ENCODE peak calls at places on chromosomes 2 and 18, in four cellular contexts. K, F, X and N are unnamed samples.

GRCh38 chr2:181037922-181038321 is 57.5 kb downstream of the UBE2E3 start:
- DNase-seq in F (no peak), X (no peak), K (no peak), N (no peak)

GRCh38 chr2:126658910-126659613 is 3.1 kb downstream of the GYPC start:
- DNase-seq in F (no peak), K (no peak), X (peak; percentile 56), N (no peak)

GRCh38 chr2:74646829-74647482 is 1.2 kb downstream of the M1AP start:
- DNase-seq in K (no peak), F (no peak), X (no peak), N (no peak)

GRCh38 chr18:79888016-79888415 is 63.4 kb downstream of the SLC66A2 start:
- DNase-seq in F (no peak), K (no peak), X (no peak), N (no peak)

GRCh38 chr2:37819228-37819627 is 105.9 kb upstream of the RMDN2 start:
- DNase-seq in X (no peak), K (no peak), F (no peak), N (no peak)

GRCh38 chr2:182816856-182817255 is 49.6 kb downstream of the FRZB start:
- DNase-seq in F (no peak), X (no peak), K (no peak), N (no peak)

GRCh38 chr2:143029141-143029540 is 100.1 kb upstream of the ARHGAP15 start:
- DNase-seq in K (no peak), F (no peak), X (no peak), N (no peak)

GRCh38 chr2:173216055-173216454 is 138.6 kb upstream of the CDCA7 start:
- DNase-seq in X (no peak), F (no peak), K (no peak), N (no peak)

GRCh38 chr2:191566347-191566746 is 111.6 kb upstream of the NABP1 start:
- DNase-seq in X (no peak), K (peak; percentile 59), F (peak; percentile 71), N (peak; percentile 71)

GRCh38 chr2:222752731-222753130 is 81.3 kb downstream of the MOGAT1 start:
- DNase-seq in K (no peak), X (no peak), F (no peak), N (no peak)

GRCh38 chr2:237223208-237223861 is 137.6 kb downstream of the COPS8 start:
- DNase-seq in X (no peak), F (no peak), K (no peak), N (no peak)

GRCh38 chr2:42809131-42809875 is 16.9 kb upstream of the HAAO start:
- DNase-seq in K (no peak), F (no peak), X (no peak), N (no peak)

GRCh38 chr2:152740743-152741328 is 22.4 kb downstream of the ARL6IP6 start:
- DNase-seq in X (no peak), F (peak; percentile 71), K (peak; percentile 56), N (peak; percentile 30)

GRCh38 chr2:96507957-96508520 is 2.9 kb upstream of the NEURL3 start:
- DNase-seq in K (peak; percentile 90), F (peak; percentile 57), X (no peak), N (peak; percentile 74)

GRCh38 chr2:224984641-224985040 is 57.6 kb downstream of the DOCK10 start:
- DNase-seq in K (no peak), F (no peak), X (no peak), N (no peak)

GRCh38 chr2:238938460-238939055 is 90.7 kb downstream of the TWIST2 start:
- DNase-seq in X (no peak), F (no peak), K (no peak), N (no peak)

GRCh38 chr2:221554769-221555510 is 17.2 kb downstream of the EPHA4 start:
- DNase-seq in F (no peak), X (peak; percentile 50), K (no peak), N (no peak)

GRCh38 chr2:201883559-201883958 is 77.2 kb downstream of the CDK15 start:
- DNase-seq in K (no peak), X (no peak), F (no peak), N (no peak)

GRCh38 chr2:44155577-44156446 is 12.9 kb upstream of the PPM1B start:
- DNase-seq in X (no peak), F (no peak), K (no peak), N (no peak)

GRCh38 chr2:3647246-3647645 is 10.8 kb upstream of the ALLC start:
- DNase-seq in F (no peak), X (no peak), K (no peak), N (no peak)

GRCh38 chr2:232237460-232237859 is 141.1 kb upstream of the ALPP start:
- DNase-seq in K (no peak), X (no peak), F (no peak), N (no peak)

GRCh38 chr18:32803571-32803970 is 30.7 kb upstream of the KLHL14 start:
- DNase-seq in X (peak; percentile 21), F (peak; percentile 99), K (no peak), N (no peak)

GRCh38 chr2:129673234-129673633 is 306.2 kb upstream of the RAB6C start:
- DNase-seq in X (no peak), K (no peak), F (no peak), N (no peak)

GRCh38 chr2:204705243-204705971 is 160.1 kb downstream of the PARD3B start:
- DNase-seq in K (no peak), F (no peak), X (no peak), N (no peak)

GRCh38 chr2:217667545-217667944 is 335.2 kb downstream of the TNS1 start:
- DNase-seq in K (no peak), X (no peak), F (no peak), N (no peak)

GRCh38 chr2:216498418-216499413 is at the start of gene RPL37A:
- DNase-seq in F (peak; percentile 96), K (peak; percentile 85), X (peak; percentile 87), N (peak; percentile 92)

GRCh38 chr2:239736358-239737143 is 288.6 kb downstream of the NDUFA10 start:
- DNase-seq in K (no peak), X (no peak), F (no peak), N (no peak)

GRCh38 chr18:45940724-45941123 is 26.4 kb downstream of the EPG5 start:
- DNase-seq in X (no peak), K (no peak), F (no peak), N (no peak)

GRCh38 chr2:219073413-219074129 is 12.8 kb upstream of the IHH start:
- DNase-seq in K (peak; percentile 27), F (peak; percentile 80), X (no peak), N (peak; percentile 70)

GRCh38 chr2:28869494-28870145 is 489 bp downstream of the TRMT61B start:
- DNase-seq in K (no peak), X (no peak), F (no peak), N (no peak)

GRCh38 chr18:8121091-8121490 is 488.1 kb upstream of the RAB12 start:
- DNase-seq in X (no peak), F (no peak), K (no peak), N (no peak)

GRCh38 chr18:8124232-8125146 is 484.7 kb upstream of the RAB12 start:
- DNase-seq in K (no peak), F (no peak), X (no peak), N (no peak)

GRCh38 chr18:8116346-8117007 is 492.8 kb upstream of the RAB12 start:
- DNase-seq in X (no peak), F (peak; percentile 25), K (peak; percentile 19), N (no peak)

GRCh38 chr18:8117008-8117376 is 492.2 kb upstream of the RAB12 start:
- DNase-seq in F (no peak), X (no peak), K (no peak), N (no peak)

DNA sequence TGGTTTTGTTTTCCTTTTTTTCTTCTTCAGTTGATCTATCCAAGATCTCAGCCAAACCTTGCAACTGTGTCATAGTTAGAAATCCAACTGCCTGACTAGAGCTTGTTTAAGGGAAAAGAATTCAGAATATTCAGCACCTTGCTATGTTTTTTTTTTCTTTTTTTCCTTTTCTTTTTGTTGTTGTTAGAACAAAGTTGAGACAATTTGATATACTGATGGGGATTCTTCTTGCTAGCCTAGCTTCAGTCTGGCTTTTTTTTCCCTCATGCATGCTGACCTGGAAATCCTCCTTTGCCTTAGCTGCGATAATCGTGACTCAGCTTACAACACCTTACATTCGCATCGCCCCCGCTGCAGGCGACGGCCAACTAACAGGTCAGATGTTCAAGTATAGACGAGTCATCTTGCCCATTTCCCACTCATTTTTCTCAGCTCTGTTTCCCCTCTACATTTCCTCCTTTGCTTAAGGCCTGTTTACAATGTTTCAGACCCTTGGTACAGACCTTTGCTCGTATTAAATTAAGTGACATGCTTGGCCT is 487.2 kb upstream of the RAB12 start:
- DNase-seq in X (no peak), K (no peak), F (no peak), N (no peak)
- TF ChIP-seq BHLHE40 in X (no peak), K (no peak), F (no peak), N (no peak)

GRCh38 chr18:38751897-38752296 is 1186.3 kb upstream of the CELF4 start:
- DNase-seq in X (no peak), K (no peak), F (no peak), N (no peak)
- TF ChIP-seq FOXM1 in X (no peak), K (no peak), F (no peak), N (no peak)

DNA sequence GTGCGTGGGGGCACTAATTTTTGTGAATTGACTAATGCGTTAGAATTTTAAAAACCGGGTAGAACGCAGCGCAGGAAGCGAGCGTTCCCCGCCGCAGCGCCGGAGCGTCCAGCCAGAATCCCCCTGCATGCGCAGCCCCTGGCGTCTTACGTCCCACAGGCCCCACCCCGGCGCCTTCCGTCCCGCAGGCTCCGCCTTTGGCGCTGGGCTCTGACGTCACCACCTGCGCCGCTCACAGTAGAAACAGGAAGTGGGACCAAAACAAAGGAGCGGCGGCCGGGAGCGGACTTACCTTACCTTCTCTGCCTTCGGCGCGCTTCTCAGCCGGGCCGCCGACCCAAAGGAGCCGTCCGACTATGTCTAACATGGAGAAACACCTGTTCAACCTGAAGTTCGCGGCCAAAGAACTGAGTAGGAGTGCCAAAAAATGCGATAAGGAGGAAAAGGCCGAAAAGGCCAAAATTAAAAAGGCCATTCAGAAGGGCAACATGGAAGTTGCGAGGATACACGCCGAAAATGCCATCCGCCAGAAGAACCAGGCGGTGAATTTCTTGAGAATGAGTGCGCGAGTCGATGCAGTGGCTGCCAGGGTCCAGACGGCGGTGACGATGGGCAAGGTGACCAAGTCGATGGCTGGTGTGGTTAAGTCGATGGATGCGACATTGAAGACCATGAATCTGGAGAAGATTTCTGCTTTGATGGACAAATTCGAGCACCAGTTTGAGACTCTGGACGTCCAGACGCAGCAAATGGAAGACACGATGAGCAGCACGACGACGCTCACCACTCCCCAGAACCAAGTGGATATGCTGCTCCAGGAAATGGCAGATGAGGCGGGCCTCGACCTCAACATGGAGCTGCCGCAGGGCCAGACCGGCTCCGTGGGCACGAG is at the start of gene CHMP1B:
- DNase-seq in X (peak; percentile 79), F (peak; percentile 91), K (peak; percentile 93), N (peak; percentile 83)
- TF ChIP-seq BHLHE40 in X (peak; percentile 68), F (no peak), K (peak; percentile 21), N (no peak)

DNA sequence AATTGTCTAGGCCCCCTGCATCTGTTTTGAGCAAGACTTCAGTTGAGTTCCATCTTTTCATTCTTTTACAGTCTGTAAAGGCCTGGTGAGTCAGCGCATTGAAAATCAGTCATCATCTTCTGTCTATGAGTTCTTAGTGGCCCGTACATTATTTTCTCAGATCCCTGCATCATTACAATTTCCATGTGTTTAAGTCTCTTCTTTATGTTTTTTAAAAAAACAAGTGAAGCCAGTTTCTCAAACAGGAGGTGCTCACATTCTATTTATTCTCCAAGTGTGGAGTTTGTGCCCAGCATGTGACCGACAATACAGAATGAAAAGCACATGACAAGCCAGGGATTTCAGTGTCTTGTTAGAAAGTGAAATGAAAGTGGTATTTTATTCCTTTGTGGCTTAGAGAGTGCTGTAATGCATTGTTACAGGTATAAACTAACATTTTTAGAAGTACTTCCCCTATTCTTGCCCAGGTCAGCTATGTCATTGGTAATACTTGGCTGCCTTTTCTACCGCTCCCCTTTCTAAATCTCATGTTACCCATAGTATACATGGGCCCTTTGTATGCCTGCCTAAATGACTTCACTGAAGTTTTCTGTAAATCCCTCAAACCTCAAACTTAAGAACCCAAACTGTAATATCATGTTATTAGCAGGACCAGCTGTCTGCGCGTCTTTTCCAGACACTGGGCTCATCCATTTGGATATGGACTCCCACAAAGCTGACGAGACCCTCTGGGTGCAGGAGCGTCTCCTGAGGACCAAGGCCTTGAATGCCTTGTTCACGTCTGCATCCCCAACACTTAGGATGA is 67.6 kb downstream of the FEZ2 start:
- DNase-seq in F (no peak), X (peak; percentile 43), K (no peak), N (no peak)
- TF ChIP-seq FOXM1 in F (no peak), X (peak; percentile 18), K (no peak), N (no peak)